ENCODE peak calls at places on chromosomes 16 and 17, in five cellular contexts. U is nucleus accumbens; E is stimulated activated CD8-positive, alpha-beta memory T cell treated with anti-CD3 and anti-CD28 coated beads, Interleukin-7, amount 100 ng/mL, for 48 hours; Q is A549; T is ACHN. M is an unnamed sample.

GRCh38 chr16:49608801-49609200 is 235.2 kb downstream of the C16orf78 start:
- DNase-seq in Q (peak), E (no peak), U (no peak), T (peak), M (no peak)

GRCh38 chr17:382644-383533 is 30.3 kb upstream of the RPH3AL start:
- DNase-seq in E (no peak), Q (peak), T (no peak), U (no peak), M (no peak)

GRCh38 chr16:87496101-87496801 is 3.4 kb upstream of the ZCCHC14 start:
- DNase-seq in E (no peak), Q (no peak), U (no peak), T (no peak), M (no peak)

GRCh38 chr17:41013606-41014005 is 4.7 kb upstream of the KRTAP3-1 start:
- DNase-seq in U (no peak), T (no peak), E (no peak), Q (no peak), M (no peak)

GRCh38 chr16:19886061-19886792 is 1.6 kb upstream of the GPRC5B start:
- DNase-seq in U (peak), Q (peak), T (peak), E (peak), M (peak)

GRCh38 chr16:53754938-53755910 is 51.3 kb downstream of the FTO start:
- DNase-seq in Q (peak), T (peak), E (no peak), U (no peak), M (no peak)

GRCh38 chr17:848402-848801 is 66.2 kb downstream of the MRM3 start:
- DNase-seq in U (no peak), E (no peak), Q (no peak), T (no peak), M (no peak)

GRCh38 chr17:604719-605118 is 109.9 kb downstream of the VPS53 start:
- DNase-seq in Q (no peak), T (no peak), E (no peak), U (no peak), M (no peak)

GRCh38 chr17:55478971-55479370 is 32.3 kb downstream of the SMIM36 start:
- DNase-seq in T (no peak), U (no peak), Q (no peak), E (no peak), M (no peak)

GRCh38 chr17:66580178-66580577 is 254.7 kb upstream of the CACNG5 start:
- DNase-seq in T (peak), Q (peak), U (no peak), E (no peak), M (no peak)

GRCh38 chr16:77424841-77425604 is 9.8 kb downstream of the ADAMTS18 start:
- DNase-seq in E (no peak), Q (no peak), U (no peak), T (no peak), M (no peak)

GRCh38 chr17:41655611-41656111 is 31.3 kb upstream of the KRT17 start:
- DNase-seq in U (no peak), E (no peak), Q (peak), T (no peak), M (no peak)

GRCh38 chr16:57530104-57530522 is 6.3 kb downstream of the CCDC102A start:
- DNase-seq in Q (no peak), U (no peak), T (peak), E (peak), M (peak)

GRCh38 chr16:66365588-66365987 is 903 bp upstream of the CDH5 start:
- DNase-seq in T (no peak), U (no peak), Q (peak), E (no peak), M (no peak)

GRCh38 chr17:74768069-74768762 is 7.9 kb downstream of the NAT9 start:
- DNase-seq in Q (no peak), E (no peak), T (peak), U (peak), M (no peak)

GRCh38 chr17:65053354-65053881 is 3.1 kb downstream of the GNA13 start:
- DNase-seq in U (no peak), T (no peak), E (no peak), Q (no peak), M (no peak)

GRCh38 chr17:16477255-16477654 is 14.7 kb downstream of the LRRC75A start:
- DNase-seq in Q (peak), T (peak), U (no peak), E (no peak), M (no peak)

GRCh38 chr17:17538417-17539391 is 42.5 kb upstream of the RASD1 start:
- DNase-seq in E (no peak), Q (peak), U (no peak), T (no peak), M (no peak)

GRCh38 chr16:50372611-50373344 is 4.0 kb upstream of the BRD7 start:
- DNase-seq in Q (peak), U (no peak), E (no peak), T (no peak), M (no peak)

GRCh38 chr16:30519120-30520049 is 7.0 kb downstream of the ZNF768 start:
- DNase-seq in Q (no peak), E (no peak), U (no peak), T (no peak), M (no peak)

GRCh38 chr17:34579979-34580684 is 750 bp downstream of the TMEM132E start:
- DNase-seq in T (no peak), Q (peak), E (no peak), U (no peak), M (no peak)

GRCh38 chr16:46895399-46896313 is 11.5 kb downstream of the GPT2 start:
- DNase-seq in E (no peak), Q (no peak), U (no peak), T (no peak), M (no peak)

GRCh38 chr17:12536472-12536871 is 129.2 kb upstream of the MYOCD start:
- DNase-seq in Q (no peak), E (no peak), U (no peak), T (no peak), M (no peak)